ENCODE peak calls at places on chromosomes 3 and 15, in eight cellular contexts. W is mesothelial cell of epicardium, F is A549, K is COR-L47, M is ovary, I is IMR-90, J is foreskin fibroblast, V is nucleus accumbens. T is an unnamed sample.

GRCh38 chr3:53252105-53252946 is 3.5 kb downstream of the TKT start:
- DNase-seq in V (no peak), M (no peak), K (no peak), F (no peak), W (no peak), I (no peak), J (no peak), T (peak; percentile 45)

GRCh38 chr15:62242999-62243398 is 77.9 kb upstream of the C2CD4B start:
- DNase-seq in V (no peak), K (peak; percentile 41), I (no peak), M (no peak), W (no peak), J (no peak), F (no peak), T (no peak)

GRCh38 chr3:128178782-128179473 is 25.6 kb downstream of the EEFSEC start:
- DNase-seq in V (no peak), I (peak; percentile 15), F (no peak), W (no peak), J (no peak), K (no peak), M (no peak), T (no peak)

GRCh38 chr3:37087870-37088269 is 86.5 kb downstream of the LRRFIP2 start:
- DNase-seq in J (no peak), M (no peak), K (no peak), I (no peak), W (no peak), F (no peak), V (no peak), T (no peak)

GRCh38 chr3:189944285-189945145 is 176.2 kb downstream of the P3H2 start:
- DNase-seq in J (no peak), K (no peak), M (no peak), W (no peak), F (no peak), V (no peak), I (no peak), T (no peak)

GRCh38 chr15:47331796-47332480 is 385.4 kb upstream of the SEMA6D start:
- DNase-seq in M (peak; percentile 30), I (peak; percentile 83), K (no peak), W (no peak), F (no peak), V (no peak), J (peak; percentile 60), T (no peak)

GRCh38 chr15:75666823-75667501 is 19.2 kb downstream of the SNX33 start:
- DNase-seq in K (no peak), W (no peak), F (peak; percentile 96), M (no peak), I (peak; percentile 100), J (peak; percentile 99), V (no peak), T (peak; percentile 85)

GRCh38 chr15:65730560-65731172 is 61.4 kb downstream of the DENND4A start:
- DNase-seq in J (no peak), V (no peak), K (no peak), F (peak; percentile 10), I (peak; percentile 2), M (no peak), W (no peak), T (peak; percentile 10)

GRCh38 chr3:190538288-190538687 is 24.4 kb downstream of the IL1RAP start:
- DNase-seq in M (no peak), I (no peak), V (no peak), W (no peak), F (no peak), J (no peak), K (no peak), T (no peak)

GRCh38 chr3:167559922-167560321 is 86.1 kb upstream of the SERPINI2 start:
- DNase-seq in V (no peak), I (no peak), K (peak; percentile 34), F (no peak), J (no peak), M (no peak), W (no peak), T (no peak)

GRCh38 chr3:127970966-127971592 is 56.0 kb downstream of the KBTBD12 start:
- DNase-seq in K (peak; percentile 68), W (no peak), I (peak; percentile 60), M (no peak), V (peak; percentile 14), J (peak; percentile 40), F (peak; percentile 63), T (peak; percentile 27)

GRCh38 chr3:126916546-126916945 is 66.4 kb upstream of the PLXNA1 start:
- DNase-seq in J (no peak), M (no peak), K (no peak), F (no peak), V (no peak), I (no peak), W (no peak), T (no peak)